ENCODE peak calls at places on chromosomes 13 and 19, in six cellular contexts. A, M, U, H, I and L are unnamed samples.

GRCh38 chr19:49120325-49120683 is 960 bp downstream of the PPFIA3 start:
- DNase-seq in A (no peak), M (no peak), U (no peak), H (no peak), I (no peak), L (no peak)

GRCh38 chr19:2556221-2557092 is 80.5 kb downstream of the GADD45B start:
- DNase-seq in A (no peak), M (no peak), U (no peak), H (no peak), I (no peak), L (no peak)

GRCh38 chr19:13850910-13851753 is 25.8 kb upstream of the NANOS3 start:
- DNase-seq in A (peak; percentile 96), M (peak; percentile 52), U (no peak), H (peak; percentile 34), I (peak; percentile 89), L (peak; percentile 87)

GRCh38 chr13:42039946-42040729 is 8.3 kb upstream of the DGKH start:
- DNase-seq in A (peak; percentile 84), M (peak; percentile 79), U (peak; percentile 30), H (peak; percentile 78), I (peak; percentile 96), L (peak; percentile 87)

GRCh38 chr13:67943116-67943515 is 713.0 kb upstream of the PCDH9 start:
- DNase-seq in A (no peak), M (no peak), U (no peak), H (no peak), I (no peak), L (no peak)

GRCh38 chr19:4991538-4991937 is 22.6 kb downstream of the KDM4B start:
- DNase-seq in A (no peak), M (no peak), U (no peak), H (no peak), I (no peak), L (peak; percentile 90)

GRCh38 chr13:103656329-103656728 is 590.1 kb upstream of the SLC10A2 start:
- DNase-seq in A (no peak), M (no peak), U (no peak), H (no peak), I (no peak), L (no peak)

GRCh38 chr19:51066393-51066792 is 1.5 kb upstream of the KLK13 start:
- DNase-seq in A (no peak), M (no peak), U (no peak), H (no peak), I (no peak), L (no peak)

GRCh38 chr19:48752511-48753365 is at the start of gene FUT1:
- DNase-seq in A (peak; percentile 25), M (peak; percentile 52), U (peak; percentile 95), H (peak; percentile 95), I (peak; percentile 79), L (peak; percentile 89)

GRCh38 chr13:109148243-109148642 is 518.8 kb downstream of the MYO16 start:
- DNase-seq in A (peak; percentile 58), M (no peak), U (no peak), H (no peak), I (no peak), L (no peak)

GRCh38 chr13:76672422-76672821 is 213.8 kb downstream of the KCTD12 start:
- DNase-seq in A (peak; percentile 71), M (no peak), U (no peak), H (no peak), I (no peak), L (no peak)

GRCh38 chr19:3644351-3645066 is 17.9 kb upstream of the CACTIN start:
- DNase-seq in A (peak; percentile 39), M (peak; percentile 89), U (no peak), H (no peak), I (no peak), L (no peak)

GRCh38 chr19:13847033-13847899 is 29.7 kb upstream of the NANOS3 start:
- DNase-seq in A (peak; percentile 95), M (peak; percentile 78), U (peak; percentile 85), H (peak; percentile 96), I (peak; percentile 98), L (peak; percentile 86)

GRCh38 chr13:109400192-109400591 is 386.2 kb downstream of the IRS2 start:
- DNase-seq in A (no peak), M (no peak), U (no peak), H (no peak), I (peak; percentile 30), L (no peak)

GRCh38 chr19:3210347-3211017 is 14.0 kb upstream of the CELF5 start:
- DNase-seq in A (peak; percentile 47), M (peak; percentile 42), U (peak; percentile 6), H (no peak), I (peak; percentile 55), L (no peak)

GRCh38 chr19:54415208-54415900 is at the start of gene TTYH1:
- DNase-seq in A (no peak), M (peak; percentile 66), U (no peak), H (no peak), I (no peak), L (no peak)

GRCh38 chr13:33616130-33616529 is 201.8 kb upstream of the RFC3 start:
- DNase-seq in A (no peak), M (no peak), U (no peak), H (no peak), I (no peak), L (no peak)

GRCh38 chr13:47945738-47946137 is 55.3 kb downstream of the SUCLA2 start:
- DNase-seq in A (peak; percentile 82), M (no peak), U (no peak), H (no peak), I (no peak), L (no peak)

GRCh38 chr13:31110617-31111016 is 51.1 kb downstream of the HSPH1 start:
- DNase-seq in A (no peak), M (no peak), U (no peak), H (no peak), I (no peak), L (no peak)

GRCh38 chr13:112752711-112753541 is 63.1 kb downstream of the ATP11A start:
- DNase-seq in A (no peak), M (peak; percentile 62), U (no peak), H (no peak), I (no peak), L (no peak)

GRCh38 chr13:38821753-38822551 is 135.1 kb downstream of the FREM2 start:
- DNase-seq in A (no peak), M (peak; percentile 38), U (no peak), H (no peak), I (no peak), L (no peak)

GRCh38 chr19:37933965-37934364 is 27.0 kb downstream of the SIPA1L3 start:
- DNase-seq in A (peak; percentile 72), M (no peak), U (peak; percentile 8), H (peak; percentile 57), I (peak; percentile 79), L (no peak)

GRCh38 chr13:59743195-59743594 is 420.5 kb downstream of the DIAPH3 start:
- DNase-seq in A (no peak), M (no peak), U (no peak), H (no peak), I (no peak), L (no peak)

GRCh38 chr19:6616011-6616410 is 25.1 kb upstream of the CD70 start:
- DNase-seq in A (peak; percentile 71), M (no peak), U (no peak), H (no peak), I (no peak), L (no peak)

GRCh38 chr13:90281709-90282108 is 1065.8 kb upstream of the MIR17HG start:
- DNase-seq in A (no peak), M (no peak), U (peak; percentile 50), H (no peak), I (no peak), L (no peak)

GRCh38 chr19:19434483-19435045 is 29.1 kb downstream of the GATAD2A start:
- DNase-seq in A (peak; percentile 67), M (no peak), U (no peak), H (no peak), I (peak; percentile 74), L (no peak)